ENCODE peak calls at places on chromosome 16, in eight cellular contexts. S is tibial nerve, G is H1, K is breast epithelium, A is HCT116, U is heart left ventricle, V is body of pancreas, Z is uterus. B is an unnamed sample.

GRCh38 chr16:81633147-81633619 is 145.9 kb upstream of the PLCG2 start:
- DNase-seq in S (no peak), K (no peak), Z (no peak), G (no peak), U (no peak), A (no peak), V (no peak), B (no peak)

GRCh38 chr16:6836771-6837170 is 495.9 kb upstream of the RBFOX1 start:
- DNase-seq in G (no peak), A (no peak), V (no peak), U (no peak), K (no peak), S (no peak), Z (no peak), B (no peak)

GRCh38 chr16:86355538-86355937 is 154.8 kb upstream of the FOXF1 start:
- DNase-seq in U (no peak), S (no peak), G (no peak), A (peak), Z (no peak), V (no peak), K (no peak), B (peak)

GRCh38 chr16:68884391-68884790 is 41.1 kb downstream of the TANGO6 start:
- DNase-seq in Z (no peak), G (no peak), A (no peak), V (no peak), S (no peak), K (no peak), U (no peak), B (no peak)

GRCh38 chr16:29962344-29962994 is 590 bp downstream of the TMEM219 start:
- DNase-seq in A (no peak), S (peak), G (no peak), V (no peak), K (no peak), U (no peak), Z (no peak), B (no peak)

GRCh38 chr16:84067640-84068039 is 25.0 kb upstream of the SLC38A8 start:
- DNase-seq in S (no peak), K (no peak), Z (no peak), G (no peak), U (no peak), V (no peak), A (no peak), B (no peak)

GRCh38 chr16:28621756-28622155 is 11.9 kb upstream of the SULT1A1 start:
- DNase-seq in U (no peak), S (no peak), G (no peak), K (no peak), A (no peak), V (no peak), Z (no peak), B (no peak)

GRCh38 chr16:66695935-66696668 is 441 bp downstream of the CMTM4 start:
- DNase-seq in G (no peak), Z (peak), A (no peak), U (peak), S (no peak), K (peak), V (peak), B (no peak)

GRCh38 chr16:30183961-30184429 is 593 bp downstream of the CORO1A start:
- DNase-seq in A (no peak), V (peak), K (no peak), G (no peak), S (no peak), Z (peak), U (peak), B (no peak)

GRCh38 chr16:29877266-29877961 is 14.4 kb upstream of the CDIPT start:
- DNase-seq in V (no peak), Z (no peak), S (no peak), A (peak), K (no peak), G (peak), U (no peak), B (peak)

GRCh38 chr16:28930203-28930602 is 1.6 kb upstream of the CD19 start:
- DNase-seq in K (no peak), U (no peak), A (no peak), S (no peak), G (no peak), V (no peak), Z (no peak), B (no peak)

GRCh38 chr16:24609740-24610420 is 70.5 kb downstream of the RBBP6 start:
- DNase-seq in G (no peak), U (peak), Z (peak), K (peak), V (peak), A (no peak), S (peak), B (no peak)

GRCh38 chr16:23423496-23424049 is 29.4 kb downstream of the COG7 start:
- DNase-seq in S (peak), A (peak), V (peak), Z (peak), K (peak), G (no peak), U (peak), B (peak)

GRCh38 chr16:78562650-78563049 is 463.2 kb downstream of the WWOX start:
- DNase-seq in G (no peak), K (no peak), Z (no peak), S (no peak), A (no peak), V (no peak), U (no peak), B (no peak)

GRCh38 chr16:84159800-84160199 is 14.7 kb downstream of the DNAAF1 start:
- DNase-seq in Z (no peak), K (no peak), S (no peak), A (no peak), G (no peak), U (no peak), V (no peak), B (no peak)

GRCh38 chr16:77951788-77952187 is 70.6 kb upstream of the CLEC3A start:
- DNase-seq in Z (no peak), U (no peak), V (no peak), K (no peak), S (no peak), G (no peak), A (peak), B (no peak)

GRCh38 chr16:85391769-85392583 is 221.1 kb upstream of the GSE1 start:
- DNase-seq in K (no peak), V (no peak), U (no peak), S (no peak), Z (no peak), G (no peak), A (no peak), B (no peak)

GRCh38 chr16:71878911-71879310 is 5.1 kb downstream of the ZNF821 start:
- DNase-seq in A (no peak), K (no peak), S (no peak), U (no peak), G (no peak), V (no peak), Z (no peak), B (no peak)

GRCh38 chr16:23557779-23558330 is 328 bp downstream of the UBFD1 start:
- DNase-seq in A (no peak), Z (no peak), V (no peak), S (peak), K (peak), G (no peak), U (peak), B (peak)

GRCh38 chr16:28103516-28104170 is 40.1 kb upstream of the GSG1L start:
- DNase-seq in Z (no peak), V (no peak), A (no peak), G (no peak), S (no peak), K (no peak), U (no peak), B (no peak)

DNA sequence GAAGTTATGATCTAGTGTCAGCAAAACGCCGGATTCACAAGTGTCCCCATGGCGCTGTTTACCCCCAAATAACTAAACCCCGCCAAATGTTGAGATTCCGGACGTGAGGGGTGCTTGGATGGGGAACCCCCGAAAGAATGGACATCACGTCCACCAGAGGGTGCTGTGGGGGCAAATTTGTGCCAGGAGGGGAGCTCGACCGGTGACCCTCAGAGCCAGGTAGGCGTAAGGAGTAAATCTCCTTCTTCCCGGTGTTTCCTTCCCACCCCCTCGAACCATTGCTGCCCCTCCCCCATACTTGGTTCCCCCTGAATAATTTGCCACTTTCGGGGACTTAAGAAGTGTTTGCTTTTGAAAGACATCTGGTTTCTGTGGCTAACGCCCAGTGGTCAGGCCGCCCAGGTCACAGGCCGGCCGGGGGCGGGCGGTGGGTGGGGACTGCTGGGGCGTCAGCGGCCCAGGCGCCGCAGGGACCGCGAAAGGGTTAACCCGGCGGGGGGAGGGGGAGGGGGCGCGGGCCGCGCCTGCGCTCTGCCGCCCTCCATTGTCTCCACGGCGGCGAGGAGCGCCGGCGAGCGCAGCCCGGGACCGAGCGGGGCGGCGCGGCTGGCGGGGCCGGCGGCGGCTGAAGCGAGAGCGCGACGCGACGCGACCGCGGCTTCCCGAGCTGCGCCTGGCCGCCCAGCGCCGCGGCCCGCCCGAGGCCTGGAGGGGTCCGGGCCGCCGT is at the start of gene ZNRF1:
- DNase-seq in G (peak), U (peak), Z (peak), K (peak), V (peak), A (peak), S (peak), B (peak)
- TF ChIP-seq POLR2A in G (peak), U (no peak), Z (peak), K (no peak), V (no peak), A (peak), S (peak), B (peak)

DNA sequence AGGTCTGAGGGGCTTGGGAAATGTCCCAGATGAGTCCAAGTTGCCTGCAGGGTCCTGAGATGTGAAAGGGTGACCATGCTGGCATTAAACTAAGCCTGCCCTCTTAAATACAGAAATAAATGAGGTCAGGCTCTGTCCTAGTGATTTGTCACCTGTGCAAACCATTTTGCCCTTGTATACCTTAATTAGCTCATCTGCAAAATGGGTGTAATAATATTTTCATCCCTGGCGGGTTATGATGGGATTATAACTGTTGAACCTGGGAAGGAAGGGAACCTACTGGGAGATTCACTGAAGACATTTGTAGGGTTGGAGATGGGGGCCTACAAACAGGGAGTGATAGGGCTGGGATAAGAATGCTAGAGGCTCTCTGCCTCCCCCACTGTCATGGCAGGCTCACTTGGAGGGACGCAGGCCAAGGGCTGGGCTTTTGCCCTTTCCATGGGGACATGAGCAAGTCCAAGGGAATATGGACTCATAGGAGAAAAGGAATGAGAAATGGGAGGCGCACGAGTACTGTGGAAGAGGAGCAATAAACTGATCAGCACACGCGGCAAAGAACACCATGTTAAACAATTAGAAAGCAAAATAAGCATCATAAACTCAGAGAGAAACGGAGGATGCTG is 4.4 kb downstream of the NKD1 start:
- DNase-seq in V (no peak), G (no peak), U (no peak), S (no peak), Z (no peak), K (no peak), A (no peak), B (no peak)
- TF ChIP-seq POLR2A in V (no peak), G (no peak), U (no peak), S (no peak), Z (no peak), K (no peak), A (no peak), B (no peak)

GRCh38 chr16:8963825-8964441 is at the start of gene USP7:
- DNase-seq in V (peak), A (peak), K (peak), U (peak), G (peak), Z (peak), S (peak), B (peak)
- TF ChIP-seq POLR2A in V (peak), A (peak), K (no peak), U (no peak), G (no peak), Z (peak), S (peak), B (peak)

DNA sequence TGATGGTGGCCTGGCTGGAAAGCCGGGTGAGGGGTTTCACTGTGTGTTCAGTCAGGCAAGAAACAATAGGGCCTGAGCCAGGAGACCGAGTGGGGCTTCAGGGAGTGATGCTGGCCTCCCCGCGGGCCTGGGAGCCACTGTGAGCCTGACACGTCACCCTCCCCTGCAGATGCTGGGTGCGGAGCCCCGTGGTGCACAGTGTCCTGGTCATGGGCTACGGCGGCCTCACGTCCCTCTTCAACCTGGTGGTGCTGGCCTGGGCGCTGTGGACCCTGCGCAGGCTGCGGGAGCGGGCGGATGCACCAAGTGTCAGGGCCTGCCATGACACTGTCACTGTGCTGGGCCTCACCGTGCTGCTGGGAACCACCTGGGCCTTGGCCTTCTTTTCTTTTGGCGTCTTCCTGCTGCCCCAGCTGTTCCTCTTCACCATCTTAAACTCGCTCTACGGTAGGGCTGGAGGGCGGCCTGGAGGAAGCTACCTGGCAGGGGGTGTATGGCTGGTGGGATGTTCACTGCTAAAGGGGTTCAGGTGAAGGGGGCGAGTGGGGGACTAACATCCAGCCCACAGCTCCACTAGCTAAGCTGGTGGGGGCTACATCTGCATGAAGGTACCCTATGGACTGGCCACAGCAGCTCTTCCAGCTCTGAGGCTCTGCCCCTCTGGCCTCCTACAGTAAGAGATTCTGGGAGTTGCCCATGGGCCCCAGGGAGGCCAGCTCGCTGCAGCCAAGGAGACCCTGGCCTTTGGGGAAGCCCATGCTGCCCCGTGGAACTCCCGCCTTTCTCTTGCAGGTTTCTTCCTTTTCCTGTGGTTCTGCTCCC is 32.4 kb downstream of the ADGRG5 start:
- DNase-seq in V (no peak), K (no peak), G (no peak), A (no peak), Z (no peak), S (no peak), U (no peak), B (no peak)
- TF ChIP-seq POLR2A in V (no peak), K (no peak), G (no peak), A (no peak), Z (no peak), S (no peak), U (no peak), B (no peak)

DNA sequence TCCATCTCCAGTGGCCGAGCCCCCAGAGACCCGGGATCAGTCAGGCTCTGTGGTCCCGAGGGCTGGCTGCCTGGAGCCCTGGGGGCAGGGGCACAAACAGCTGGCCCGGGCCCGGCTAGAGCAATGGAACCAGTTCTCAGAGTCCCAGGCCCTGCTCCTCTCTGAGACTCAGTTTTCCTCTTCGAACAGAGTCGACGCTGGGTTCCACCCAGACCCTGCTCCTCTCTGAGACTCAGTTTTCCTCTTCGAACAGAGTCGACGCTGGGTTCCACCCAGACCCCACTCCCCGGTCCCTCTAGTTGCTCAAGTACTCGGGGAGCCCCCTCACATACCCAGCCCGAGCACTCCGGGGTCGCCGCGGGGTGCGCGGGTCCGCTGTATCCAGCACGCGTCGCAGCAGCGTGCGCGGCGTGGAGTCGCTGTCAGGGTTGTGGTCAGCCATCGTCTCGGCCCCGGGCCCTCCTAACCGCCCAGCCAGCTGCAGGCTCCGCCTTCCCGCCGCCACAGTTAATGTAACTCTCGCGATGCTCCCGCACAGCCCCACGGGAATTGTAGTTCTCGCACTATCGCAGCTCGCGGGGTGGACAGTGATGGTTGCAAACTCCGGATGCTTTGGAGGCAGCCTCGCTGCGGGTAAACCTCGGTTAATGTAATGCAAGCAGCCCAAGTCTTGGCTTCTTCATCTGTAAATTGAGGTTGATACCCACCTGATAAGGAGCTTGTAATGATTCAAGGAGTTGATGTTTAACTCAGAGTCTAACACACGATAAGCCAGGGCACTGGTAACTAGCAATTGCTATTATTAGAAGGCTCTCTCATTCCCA is 8.5 kb upstream of the THAP11 start:
- DNase-seq in Z (peak), S (peak), U (peak), V (peak), K (peak), A (peak), G (no peak), B (peak)
- TF ChIP-seq POLR2A in Z (peak), S (peak), U (peak), V (peak), K (no peak), A (peak), G (no peak), B (peak)

DNA sequence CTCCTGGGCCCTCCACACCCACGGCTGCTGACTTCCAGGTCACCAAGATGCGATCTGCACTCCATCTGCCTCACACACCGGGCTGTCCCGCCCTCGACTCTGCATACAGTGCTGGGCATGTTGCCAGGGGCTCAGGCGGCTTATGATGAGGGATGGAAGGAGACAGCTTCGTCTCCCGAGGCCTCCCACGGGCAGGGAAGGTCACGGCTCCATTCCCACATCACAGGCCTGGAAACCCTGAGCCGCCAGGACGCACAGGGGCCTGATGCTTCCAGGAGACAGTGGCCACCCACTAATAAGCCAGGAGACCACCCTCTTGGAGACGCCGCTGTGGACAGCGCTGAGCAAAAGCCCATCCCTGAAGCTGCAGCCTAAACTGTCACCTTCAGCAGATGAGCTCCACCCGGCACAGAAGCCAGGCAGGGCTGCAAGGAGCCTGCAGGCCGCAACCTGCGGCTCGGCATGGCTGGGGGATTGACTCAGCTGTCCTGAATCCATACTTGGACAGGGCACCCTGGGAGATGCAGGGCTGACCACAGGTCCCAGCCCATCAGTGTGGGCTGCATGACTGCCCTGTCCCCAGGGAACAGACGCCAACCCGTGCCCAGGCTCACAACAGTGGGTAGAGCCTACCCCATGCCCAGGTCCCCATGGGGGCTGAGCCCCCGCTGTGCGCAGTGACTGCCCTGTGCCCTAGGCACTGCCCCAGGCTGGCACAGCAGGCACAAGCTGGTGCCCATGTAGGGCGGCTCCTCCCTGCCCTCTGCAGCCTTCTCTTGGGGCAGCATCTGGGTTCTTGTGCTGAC is 34.4 kb downstream of the SLC7A5 start:
- DNase-seq in S (no peak), G (no peak), Z (no peak), A (no peak), V (no peak), K (no peak), U (peak), B (no peak)
- TF ChIP-seq POLR2A in S (no peak), G (no peak), Z (no peak), A (no peak), V (no peak), K (no peak), U (no peak), B (no peak)

GRCh38 chr16:89764711-89765201 is 43.4 kb downstream of the ZNF276 start:
- DNase-seq in G (no peak), V (peak), K (peak), A (no peak), U (peak), S (peak), Z (no peak), B (no peak)
- TF ChIP-seq POLR2A in G (no peak), V (no peak), K (no peak), A (no peak), U (no peak), S (no peak), Z (no peak), B (no peak)

B was measured in H54.